ENCODE peak calls at places on chromosomes 2 and 18, in ten cellular contexts. C is right lobe of liver, B is endothelial cell of umbilical vein, N is stomach, H is neural progenitor cell, Y is pancreas, U is breast epithelium, X is HepG2, J is brain microvascular endothelial cell, Z is OCI-LY7. A is an unnamed sample.

GRCh38 chr2:157758586-157758985 is 117.5 kb downstream of the ACVR1 start:
- DNase-seq in C (no peak), B (no peak), N (no peak), H (no peak), Y (no peak), U (no peak), X (no peak), J (no peak), Z (no peak), A (no peak)

GRCh38 chr2:128622916-128623620 is 304.4 kb upstream of the HS6ST1 start:
- DNase-seq in C (no peak), B (no peak), N (no peak), H (no peak), Y (no peak), U (no peak), X (no peak), J (no peak), Z (no peak), A (no peak)

GRCh38 chr2:216714412-216714775 is 19.0 kb upstream of the IGFBP5 start:
- DNase-seq in C (no peak), B (no peak), N (no peak), H (no peak), Y (no peak), U (no peak), X (no peak), J (peak), Z (no peak), A (no peak)

GRCh38 chr2:38722271-38723115 is 28.7 kb downstream of the SRSF7 start:
- DNase-seq in C (no peak), B (no peak), N (no peak), H (no peak), Y (no peak), U (peak), X (no peak), J (no peak), Z (peak), A (no peak)

GRCh38 chr2:64273524-64274398 is 129.5 kb upstream of the PELI1 start:
- DNase-seq in C (peak), B (peak), N (peak), H (no peak), Y (no peak), U (peak), X (peak), J (peak), Z (no peak), A (peak)

GRCh38 chr2:232889876-232890401 is 19.9 kb downstream of the SNORC start:
- DNase-seq in C (no peak), B (no peak), N (peak), H (no peak), Y (no peak), U (peak), X (no peak), J (no peak), Z (no peak), A (no peak)

GRCh38 chr2:217922101-217923006 is 80.4 kb downstream of the TNS1 start:
- DNase-seq in C (no peak), B (no peak), N (no peak), H (peak), Y (peak), U (no peak), X (no peak), J (no peak), Z (no peak), A (no peak)

GRCh38 chr2:233242231-233242917 is 9.1 kb upstream of the ATG16L1 start:
- DNase-seq in C (no peak), B (no peak), N (no peak), H (no peak), Y (no peak), U (no peak), X (no peak), J (peak), Z (no peak), A (no peak)

GRCh38 chr2:5385596-5385995 is 306.6 kb upstream of the SOX11 start:
- DNase-seq in C (no peak), B (no peak), N (no peak), H (no peak), Y (no peak), U (no peak), X (no peak), J (no peak), Z (no peak), A (no peak)

GRCh38 chr18:62566199-62566598 is 43.4 kb downstream of the ZCCHC2 start:
- DNase-seq in C (peak), B (peak), N (peak), H (peak), Y (no peak), U (no peak), X (peak), J (no peak), Z (peak), A (peak)

GRCh38 chr2:118554616-118555015 is 292.8 kb downstream of the EN1 start:
- DNase-seq in C (no peak), B (no peak), N (no peak), H (no peak), Y (no peak), U (no peak), X (no peak), J (no peak), Z (no peak), A (no peak)

GRCh38 chr2:201696151-201696659 is 2.2 kb downstream of the MPP4 start:
- DNase-seq in C (no peak), B (peak), N (no peak), H (no peak), Y (no peak), U (no peak), X (no peak), J (peak), Z (no peak), A (no peak)

GRCh38 chr18:34651586-34652369 is 58.3 kb upstream of the DTNA start:
- DNase-seq in C (no peak), B (no peak), N (no peak), H (no peak), Y (no peak), U (no peak), X (no peak), J (no peak), Z (no peak), A (no peak)

GRCh38 chr2:182077451-182078142 is 91.9 kb downstream of the PPP1R1C start:
- DNase-seq in C (no peak), B (peak), N (peak), H (peak), Y (peak), U (no peak), X (peak), J (peak), Z (peak), A (peak)

GRCh38 chr2:159445307-159445706 is 158.8 kb upstream of the WDSUB1 start:
- DNase-seq in C (no peak), B (no peak), N (no peak), H (no peak), Y (no peak), U (no peak), X (no peak), J (no peak), Z (no peak), A (no peak)

GRCh38 chr2:230907361-230908093 is 17.5 kb downstream of the GPR55 start:
- DNase-seq in C (no peak), B (no peak), N (peak), H (no peak), Y (no peak), U (peak), X (no peak), J (no peak), Z (no peak), A (no peak)

GRCh38 chr18:63091671-63092364 is 227.8 kb downstream of the BCL2 start:
- DNase-seq in C (no peak), B (no peak), N (no peak), H (no peak), Y (no peak), U (no peak), X (no peak), J (no peak), Z (no peak), A (no peak)

GRCh38 chr2:20448246-20449046 is 1.6 kb downstream of the RHOB start:
- DNase-seq in C (no peak), B (no peak), N (peak), H (peak), Y (no peak), U (no peak), X (no peak), J (no peak), Z (no peak), A (no peak)

GRCh38 chr2:227453810-227454209 is 18.1 kb upstream of the AGFG1 start:
- DNase-seq in C (no peak), B (no peak), N (no peak), H (no peak), Y (no peak), U (no peak), X (no peak), J (no peak), Z (no peak), A (no peak)

GRCh38 chr2:192029089-192029488 is 165.6 kb downstream of the TMEFF2 start:
- DNase-seq in C (no peak), B (no peak), N (no peak), H (peak), Y (no peak), U (no peak), X (no peak), J (peak), Z (peak), A (no peak)

GRCh38 chr2:98935111-98935770 is 784 bp downstream of the CRACDL start:
- DNase-seq in C (no peak), B (peak), N (no peak), H (peak), Y (no peak), U (no peak), X (no peak), J (no peak), Z (no peak), A (no peak)

GRCh38 chr2:55926246-55926645 is 2.7 kb upstream of the EFEMP1 start:
- DNase-seq in C (no peak), B (peak), N (no peak), H (no peak), Y (no peak), U (no peak), X (no peak), J (no peak), Z (no peak), A (no peak)

GRCh38 chr2:101112772-101113157 is 38.4 kb downstream of the TBC1D8 start:
- DNase-seq in C (no peak), B (no peak), N (no peak), H (no peak), Y (no peak), U (no peak), X (no peak), J (no peak), Z (no peak), A (no peak)

GRCh38 chr2:223222397-223222796 is 170.4 kb downstream of the KCNE4 start:
- DNase-seq in C (no peak), B (peak), N (no peak), H (no peak), Y (no peak), U (no peak), X (no peak), J (peak), Z (no peak), A (no peak)

GRCh38 chr2:85915606-85916303 is 27.0 kb upstream of the ST3GAL5 start:
- DNase-seq in C (no peak), B (no peak), N (no peak), H (no peak), Y (no peak), U (no peak), X (no peak), J (no peak), Z (no peak), A (no peak)

DNA sequence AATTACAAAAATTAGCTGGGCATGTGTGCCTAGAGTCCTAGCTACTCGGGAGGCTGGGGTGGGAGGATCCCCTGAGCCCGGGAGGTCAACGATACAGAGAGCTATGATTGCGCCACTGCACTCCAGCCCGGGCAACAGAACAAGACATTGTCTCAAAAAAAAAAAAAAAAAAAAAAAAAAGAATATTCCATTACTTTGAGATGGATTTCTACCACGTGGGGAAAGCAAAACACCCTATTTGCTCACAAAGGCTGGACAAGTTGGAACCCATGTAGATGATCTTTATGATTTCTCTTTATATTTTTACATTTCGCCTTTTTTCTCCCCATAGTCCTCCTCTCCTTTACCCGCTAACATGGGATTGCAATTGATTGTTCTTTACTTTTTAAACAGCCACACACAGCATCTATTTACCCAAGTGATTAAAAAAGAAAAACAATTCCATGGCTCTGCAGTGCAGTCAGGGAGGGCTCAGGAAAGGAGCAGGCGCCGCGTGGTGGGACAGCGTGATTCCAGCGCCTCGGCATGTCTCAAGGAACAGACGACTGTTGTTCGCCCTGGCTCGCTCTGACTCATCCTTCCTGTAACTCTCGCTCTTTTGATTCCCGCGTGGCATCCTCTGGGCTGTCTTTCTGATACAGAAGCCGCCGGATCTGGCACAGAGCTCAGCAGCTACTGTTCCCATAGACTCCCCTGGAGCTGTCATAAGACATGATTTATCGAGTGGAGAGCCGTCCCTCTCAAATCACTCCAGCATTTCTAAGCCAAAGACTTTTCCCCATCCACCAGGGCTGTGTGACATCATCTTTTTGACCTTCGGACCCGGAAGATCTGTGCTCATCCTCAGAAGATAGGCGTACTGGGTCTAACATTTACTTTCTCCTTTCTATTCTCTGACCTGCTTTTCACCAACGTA is 230.4 kb upstream of the AGAP1 start:
- DNase-seq in C (peak), B (peak), N (peak), H (peak), Y (no peak), U (peak), X (peak), J (peak), Z (no peak), A (peak)
- H3K4me3 ChIP-seq in C (no peak), B (no peak), N (no peak), H (no peak), Y (no peak), U (peak), X (peak), J (peak), Z (no peak), A (peak)

DNA sequence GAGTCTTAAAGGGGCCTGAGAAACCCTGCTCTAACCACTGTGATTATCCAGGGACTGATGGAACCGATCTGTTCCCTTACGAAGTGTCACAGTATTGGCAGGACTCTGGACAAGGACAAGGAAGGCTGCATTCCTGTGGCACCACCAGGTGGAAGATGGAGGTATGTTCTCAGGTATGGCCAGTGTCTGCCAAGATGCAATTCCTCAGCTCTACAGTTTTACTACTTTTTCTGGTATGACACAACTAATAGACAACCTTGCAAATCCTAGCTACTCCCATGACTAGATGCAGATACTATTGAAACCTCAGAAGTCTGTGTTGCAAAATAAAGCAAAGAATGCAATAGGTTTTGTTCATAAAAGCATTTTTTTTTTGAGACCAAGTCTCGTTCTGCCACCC is 14.6 kb downstream of the RAB31 start:
- DNase-seq in C (no peak), B (no peak), N (peak), H (no peak), Y (peak), U (no peak), X (peak), J (no peak), Z (peak), A (peak)
- H3K27ac ChIP-seq in C (no peak), B (no peak), N (no peak), H (no peak), Y (no peak), U (peak), X (no peak), J (no peak), Z (no peak), A (no peak)

DNA sequence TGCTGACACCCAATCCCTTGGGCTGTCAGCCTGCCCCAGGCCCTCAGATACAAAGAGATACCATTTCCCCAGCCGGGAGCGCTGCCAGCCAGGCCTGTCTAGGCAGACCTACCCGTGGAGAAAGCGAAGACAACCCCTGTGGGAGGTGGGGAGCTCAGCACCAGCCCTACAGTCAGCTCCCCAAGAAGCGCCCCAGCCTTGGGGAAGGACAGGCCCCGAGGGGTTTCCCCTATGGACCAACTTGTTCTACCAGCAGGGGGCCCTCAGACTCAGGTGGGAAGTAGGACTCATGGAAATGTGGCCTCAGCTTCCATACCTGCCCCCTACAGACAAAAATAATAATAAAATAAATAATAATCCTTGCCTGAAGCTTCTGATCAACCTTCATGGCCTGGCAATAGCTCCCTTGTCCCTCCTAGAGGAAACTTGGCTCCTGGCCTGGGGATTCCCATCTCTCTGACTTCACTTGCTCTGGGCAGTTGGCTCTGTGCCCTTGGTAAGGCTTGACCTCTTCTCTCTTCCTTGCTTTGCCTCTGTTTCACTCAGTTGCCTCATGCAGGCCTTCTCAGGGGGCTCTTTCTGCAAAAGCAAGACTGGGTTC is 7.0 kb downstream of the SLC35F6 start:
- DNase-seq in C (peak), B (peak), N (peak), H (no peak), Y (peak), U (peak), X (peak), J (peak), Z (peak), A (peak)
- TF ChIP-seq CTCF in C (peak), B (peak), N (no peak), H (peak), Y (no peak), U (peak), X (peak), J (peak), Z (peak), A (no peak)

GRCh38 chr18:58615150-58616132 is 13.4 kb downstream of the ALPK2 start:
- DNase-seq in C (no peak), B (no peak), N (peak), H (no peak), Y (no peak), U (no peak), X (no peak), J (no peak), Z (no peak), A (peak)
- H3K4me3 ChIP-seq in C (no peak), B (no peak), N (no peak), H (no peak), Y (no peak), U (no peak), X (no peak), J (no peak), Z (no peak), A (no peak)

GRCh38 chr2:111157798-111158197 is 37.1 kb downstream of the BCL2L11 start:
- DNase-seq in C (no peak), B (no peak), N (no peak), H (no peak), Y (no peak), U (no peak), X (no peak), J (no peak), Z (peak), A (no peak)

GRCh38 chr2:111160758-111161157 is 40.0 kb downstream of the BCL2L11 start:
- DNase-seq in C (no peak), B (peak), N (no peak), H (no peak), Y (no peak), U (no peak), X (no peak), J (peak), Z (no peak), A (no peak)

GRCh38 chr2:111157071-111157661 is 36.5 kb downstream of the BCL2L11 start:
- DNase-seq in C (no peak), B (no peak), N (no peak), H (no peak), Y (no peak), U (no peak), X (no peak), J (no peak), Z (peak), A (no peak)

GRCh38 chr2:111161971-111162370 is 41.3 kb downstream of the BCL2L11 start:
- DNase-seq in C (peak), B (peak), N (peak), H (no peak), Y (peak), U (no peak), X (no peak), J (no peak), Z (no peak), A (no peak)

GRCh38 chr2:111159640-111160039 is 38.9 kb downstream of the BCL2L11 start:
- DNase-seq in C (no peak), B (no peak), N (no peak), H (no peak), Y (no peak), U (no peak), X (no peak), J (no peak), Z (no peak), A (no peak)
- H3K27ac ChIP-seq in C (no peak), B (no peak), N (no peak), H (no peak), Y (no peak), U (no peak), X (no peak), J (no peak), Z (no peak), A (no peak)

DNA sequence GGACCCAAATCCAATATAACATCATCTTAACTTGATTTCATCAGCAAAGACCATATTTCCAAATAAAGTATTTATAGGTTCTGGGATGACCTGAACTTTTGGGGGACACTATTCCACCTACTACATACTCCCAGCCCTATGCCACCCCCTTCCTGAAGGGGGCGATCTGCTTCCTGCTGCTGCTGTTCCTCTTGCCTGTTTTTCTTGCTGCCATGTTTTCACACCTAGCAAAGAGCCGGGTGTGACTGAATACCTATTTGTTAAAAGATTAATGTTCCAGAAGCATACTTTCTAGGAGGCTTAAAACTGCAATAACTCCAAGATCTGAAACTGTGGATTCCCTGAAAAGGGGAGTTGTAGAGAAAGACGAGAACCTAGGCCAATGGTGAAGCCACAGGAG is 89.7 kb downstream of the ICOS start:
- DNase-seq in C (no peak), B (no peak), N (no peak), H (no peak), Y (no peak), U (no peak), X (no peak), J (no peak), Z (peak), A (no peak)
- TF ChIP-seq CTCF in C (no peak), B (peak), N (no peak), H (peak), Y (no peak), U (no peak), X (no peak), J (peak), Z (peak), A (no peak)